ENCODE peak calls at places on chromosomes 2 and 18, in seven cellular contexts. G is H9, N is IMR-90, Z is mesenchymal stem cell, S is mesendoderm, P is trophoblast cell, T is H1. V is an unnamed sample.

GRCh38 chr2:109176489-109176888 is 47.5 kb downstream of the SH3RF3 start:
- DNase-seq in T (no peak), S (no peak), P (no peak), Z (no peak), G (no peak), N (no peak), V (no peak)

GRCh38 chr18:48572402-48573126 is 33.7 kb downstream of the CTIF start:
- DNase-seq in T (no peak), S (no peak), Z (no peak), N (no peak), P (no peak), G (no peak), V (no peak)

GRCh38 chr18:51514128-51514527 is 316.6 kb upstream of the MEX3C start:
- DNase-seq in S (no peak), G (no peak), T (no peak), N (no peak), Z (no peak), P (no peak), V (no peak)

GRCh38 chr2:204228169-204228940 is 291.8 kb downstream of the ICOS start:
- DNase-seq in Z (no peak), N (no peak), T (no peak), S (peak; percentile 86), P (no peak), G (no peak), V (peak; percentile 75)

GRCh38 chr2:57080035-57080434 is 896.2 kb downstream of the CCDC85A start:
- DNase-seq in T (no peak), P (no peak), S (no peak), N (no peak), Z (peak; percentile 34), G (no peak), V (no peak)

GRCh38 chr2:64214281-64215115 is 70.3 kb upstream of the PELI1 start:
- DNase-seq in Z (no peak), G (no peak), S (no peak), P (no peak), T (no peak), N (no peak), V (no peak)

GRCh38 chr2:55760125-55760524 is 66.5 kb upstream of the PNPT1 start:
- DNase-seq in S (no peak), P (no peak), N (no peak), T (no peak), Z (no peak), G (no peak), V (no peak)

GRCh38 chr18:79796531-79797390 is 977 bp upstream of the KCNG2 start:
- DNase-seq in Z (no peak), P (no peak), T (no peak), G (no peak), N (no peak), S (no peak), V (no peak)

GRCh38 chr2:62660582-62661262 is 44.8 kb upstream of the EHBP1 start:
- DNase-seq in Z (peak; percentile 86), S (no peak), P (peak; percentile 97), G (no peak), T (no peak), N (peak; percentile 89), V (no peak)

GRCh38 chr2:200350796-200351195 is 44.3 kb downstream of the SPATS2L start:
- DNase-seq in N (peak; percentile 83), T (no peak), S (peak; percentile 43), Z (peak; percentile 78), G (no peak), P (no peak), V (no peak)

GRCh38 chr2:98157557-98157956 is 70.6 kb downstream of the VWA3B start:
- DNase-seq in S (peak; percentile 60), P (no peak), G (peak; percentile 69), Z (no peak), N (no peak), T (peak; percentile 53), V (no peak)

GRCh38 chr2:119005565-119005964 is 63.6 kb downstream of the MARCO start:
- DNase-seq in S (no peak), P (no peak), N (no peak), G (no peak), T (peak; percentile 29), Z (no peak), V (no peak)

GRCh38 chr2:237101118-237101979 is 15.7 kb downstream of the COPS8 start:
- DNase-seq in T (peak; percentile 52), G (peak; percentile 34), N (no peak), P (no peak), S (peak; percentile 3), Z (no peak), V (peak; percentile 12)

GRCh38 chr2:100412866-100413265 is 4.6 kb downstream of the CHST10 start:
- DNase-seq in Z (no peak), S (peak; percentile 8), G (no peak), N (no peak), P (no peak), T (peak; percentile 41), V (peak; percentile 53)

GRCh38 chr2:226953206-226953605 is 117.4 kb downstream of the RHBDD1 start:
- DNase-seq in Z (no peak), N (no peak), P (no peak), T (no peak), S (no peak), G (no peak), V (no peak)

GRCh38 chr2:226962374-226962773 is 126.5 kb downstream of the RHBDD1 start:
- DNase-seq in T (no peak), G (no peak), Z (no peak), S (no peak), N (no peak), P (no peak), V (no peak)

GRCh38 chr2:226959418-226959817 is 123.6 kb downstream of the RHBDD1 start:
- DNase-seq in G (no peak), Z (no peak), N (no peak), P (no peak), S (no peak), T (no peak), V (no peak)

GRCh38 chr2:226953826-226954225 is 118.0 kb downstream of the RHBDD1 start:
- DNase-seq in S (no peak), P (no peak), T (no peak), N (no peak), G (no peak), Z (no peak), V (no peak)

DNA sequence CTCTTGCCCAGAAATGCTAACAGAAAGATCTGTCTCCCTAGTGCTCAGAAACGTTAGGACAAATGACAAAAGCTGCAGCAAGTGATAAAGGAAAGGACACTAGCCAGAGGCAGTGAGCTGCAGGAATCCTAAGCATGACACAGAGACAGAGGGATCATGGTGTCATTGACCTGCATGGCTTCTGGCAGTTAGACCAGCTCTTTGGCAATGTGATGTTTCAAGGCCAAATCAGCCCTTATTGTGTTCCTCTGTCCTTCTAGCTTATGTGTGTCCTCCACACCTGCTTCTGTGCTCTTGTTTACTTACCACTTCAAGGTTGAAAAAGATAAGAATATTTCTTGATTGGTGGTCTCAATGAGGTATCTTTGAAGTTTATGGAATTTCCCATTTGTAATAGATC is 120.8 kb downstream of the RHBDD1 start:
- DNase-seq in G (no peak), S (peak; percentile 67), N (no peak), T (no peak), Z (no peak), P (peak; percentile 86), V (no peak)
- H3K4ac ChIP-seq in G (no peak overlapping the region), S (no peak overlapping the region), N (no peak overlapping the region), T (no peak overlapping the region), Z (no peak overlapping the region), P (no peak overlapping the region), V (no peak overlapping the region)

GRCh38 chr2:176449852-176450251 is 180.6 kb downstream of the MTX2 start:
- DNase-seq in P (peak; percentile 46), G (peak; percentile 84), Z (no peak), T (peak; percentile 53), N (peak; percentile 12), S (peak; percentile 90), V (no peak)

GRCh38 chr2:176446718-176447414 is 177.6 kb downstream of the MTX2 start:
- DNase-seq in T (no peak), Z (peak; percentile 16), S (no peak), G (no peak), N (peak; percentile 27), P (no peak), V (no peak)

GRCh38 chr2:176447616-176448015 is 178.4 kb downstream of the MTX2 start:
- DNase-seq in T (no peak), S (no peak), P (no peak), N (no peak), G (no peak), Z (no peak), V (no peak)

GRCh38 chr2:176443941-176444340 is 174.7 kb downstream of the MTX2 start:
- DNase-seq in N (peak; percentile 19), Z (no peak), G (no peak), P (no peak), T (no peak), S (no peak), V (no peak)

GRCh38 chr2:176445831-176446433 is 176.7 kb downstream of the MTX2 start:
- DNase-seq in P (peak; percentile 82), T (no peak), Z (peak; percentile 84), N (peak; percentile 87), G (no peak), S (no peak), V (no peak)
- H3K4ac ChIP-seq in P (no peak overlapping the region), T (no peak overlapping the region), Z (peak overlapping the region; percentile 75), N (peak overlapping the region; percentile 57), G (no peak overlapping the region), S (no peak overlapping the region), V (no peak overlapping the region)

DNA sequence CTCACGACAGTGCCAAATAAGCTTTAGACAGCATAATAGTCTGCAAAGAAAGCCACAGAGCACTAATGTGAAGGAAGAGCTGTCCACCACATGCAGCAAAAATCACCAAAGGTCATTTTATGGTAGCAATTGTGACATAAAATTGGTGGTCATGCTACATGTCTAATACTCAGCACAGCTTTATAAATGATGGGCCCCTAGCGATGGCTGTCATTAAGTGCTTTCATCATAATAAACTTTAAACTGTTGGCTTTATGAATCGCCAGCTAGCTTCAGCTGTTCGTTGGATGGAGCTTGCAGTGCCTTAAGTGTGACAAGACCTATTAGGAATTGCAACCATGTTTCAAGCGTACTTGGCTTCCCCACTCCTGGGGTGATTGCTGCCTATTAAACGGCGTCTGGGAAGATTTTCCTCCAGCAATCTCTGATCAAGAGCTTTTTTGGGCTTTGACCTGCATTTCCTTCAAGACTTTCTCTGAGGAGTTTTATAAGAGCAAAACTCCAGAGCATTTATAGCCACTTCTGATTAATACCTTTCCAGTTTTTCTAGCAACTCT is 164.5 kb upstream of the SIX3 start:
- DNase-seq in P (no peak), T (no peak), G (no peak), S (peak; percentile 35), Z (no peak), N (no peak), V (no peak)
- H3K4ac ChIP-seq in P (no peak overlapping the region), T (no peak overlapping the region), G (no peak overlapping the region), S (no peak overlapping the region), Z (no peak overlapping the region), N (no peak overlapping the region), V (no peak overlapping the region)

GRCh38 chr2:128834203-128834602 is 515.5 kb upstream of the HS6ST1 start:
- DNase-seq in Z (no peak), N (no peak), S (no peak), P (no peak), T (no peak), G (no peak), V (no peak)

GRCh38 chr2:128836559-128837100 is 518.0 kb upstream of the HS6ST1 start:
- DNase-seq in P (no peak), Z (no peak), S (no peak), T (no peak), G (no peak), N (no peak), V (no peak)

GRCh38 chr2:128834853-128835252 is 516.2 kb upstream of the HS6ST1 start:
- DNase-seq in Z (no peak), P (no peak), G (no peak), N (no peak), T (no peak), S (no peak), V (no peak)

GRCh38 chr2:128835342-128835855 is 516.7 kb upstream of the HS6ST1 start:
- DNase-seq in N (no peak), T (no peak), P (no peak), S (no peak), Z (no peak), G (no peak), V (no peak)

GRCh38 chr2:128835974-128836373 is 517.3 kb upstream of the HS6ST1 start:
- DNase-seq in T (no peak), N (no peak), G (no peak), P (no peak), S (no peak), Z (no peak), V (no peak)
- H3K4ac ChIP-seq in T (no peak overlapping the region), N (no peak overlapping the region), G (no peak overlapping the region), P (no peak overlapping the region), S (no peak overlapping the region), Z (no peak overlapping the region), V (no peak overlapping the region)

V was measured in neuronal stem cell.